ENCODE peak calls at places on chromosome 1, in four cellular contexts. O is body of pancreas, H is uterus, F is thyroid gland. L is an unnamed sample.

GRCh38 chr1:182337736-182338571 is 53.6 kb downstream of the GLUL start:
- DNase-seq in F (no peak), O (no peak), H (peak; percentile 76), L (no peak)

GRCh38 chr1:206001476-206001888 is 1.7 kb downstream of the RAB7B start:
- DNase-seq in O (no peak), H (peak; percentile 48), F (peak; percentile 34), L (no peak)

GRCh38 chr1:236489710-236490377 is 33.9 kb upstream of the LGALS8 start:
- DNase-seq in F (no peak), H (no peak), O (peak; percentile 49), L (peak; percentile 49)

GRCh38 chr1:22114083-22115012 is 28.5 kb downstream of the WNT4 start:
- DNase-seq in H (peak; percentile 82), F (no peak), O (no peak), L (no peak)

GRCh38 chr1:174366946-174367345 is 80.8 kb upstream of the GPR52 start:
- DNase-seq in O (no peak), F (no peak), H (no peak), L (no peak)

GRCh38 chr1:247156787-247157232 is 15.0 kb downstream of the ZNF124 start:
- DNase-seq in H (no peak), F (no peak), O (no peak), L (no peak)

GRCh38 chr1:220880726-220881506 is 1.7 kb downstream of the HLX start:
- DNase-seq in F (peak; percentile 32), O (peak; percentile 45), H (peak; percentile 63), L (no peak)

GRCh38 chr1:22772054-22772453 is 61.4 kb downstream of the EPHB2 start:
- DNase-seq in F (peak; percentile 92), O (no peak), H (no peak), L (no peak)

GRCh38 chr1:221637641-221638041 is 104.2 kb downstream of the DUSP10 start:
- DNase-seq in F (no peak), O (no peak), H (no peak), L (no peak)

GRCh38 chr1:219659005-219659632 is 46.2 kb upstream of the ZC3H11B start:
- DNase-seq in H (no peak), O (no peak), F (no peak), L (no peak)

GRCh38 chr1:12580054-12580887 is 37.7 kb downstream of the DHRS3 start:
- DNase-seq in O (no peak), F (no peak), H (no peak), L (no peak)

GRCh38 chr1:4303303-4303702 is 351.1 kb upstream of the AJAP1 start:
- DNase-seq in O (no peak), H (no peak), F (no peak), L (no peak)

DNA sequence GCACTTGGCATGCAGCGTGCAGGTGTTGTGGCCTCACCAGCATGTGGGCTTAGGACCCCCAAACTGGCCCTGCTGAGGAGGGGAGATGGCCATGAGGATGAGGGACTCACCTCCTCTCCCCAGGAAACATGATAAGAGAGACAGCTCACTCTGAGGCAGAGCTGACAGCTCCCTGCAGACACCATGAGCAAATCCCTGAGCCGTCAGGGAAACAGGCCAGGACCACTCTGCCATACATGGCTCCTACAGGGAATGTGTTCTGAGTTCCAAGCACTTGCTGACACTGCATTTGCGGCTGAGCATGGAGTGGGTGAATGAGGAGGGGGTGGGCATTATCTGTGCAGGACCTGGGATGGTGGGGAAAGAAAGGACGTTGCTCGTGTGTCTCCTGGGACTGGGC is 356.1 kb upstream of the AJAP1 start:
- DNase-seq in H (no peak), F (no peak), O (no peak), L (peak; percentile 11)
- H3K9me3 ChIP-seq in H (no peaks in the 10 kb centered on the region), F (no peaks in the 10 kb centered on the region), O (no peaks in the 10 kb centered on the region), L (no peaks in the 10 kb centered on the region)

GRCh38 chr1:111204211-111204883 is 3.9 kb upstream of the DENND2D start:
- DNase-seq in F (peak; percentile 81), H (no peak), O (peak; percentile 70), L (peak; percentile 55)
- TF ChIP-seq POLR2A in F (no peak), H (no peak), O (peak; percentile 67), L (peak; percentile 75)

GRCh38 chr1:50831300-50832061 is 128.6 kb downstream of the FAF1 start:
- DNase-seq in F (no peak), H (no peak), O (no peak), L (no peak)
- H3K9me3 ChIP-seq in F (no peaks in the 10 kb centered on the region), H (no peaks in the 10 kb centered on the region), O (no peaks in the 10 kb centered on the region), L (no peaks in the 10 kb centered on the region)

DNA sequence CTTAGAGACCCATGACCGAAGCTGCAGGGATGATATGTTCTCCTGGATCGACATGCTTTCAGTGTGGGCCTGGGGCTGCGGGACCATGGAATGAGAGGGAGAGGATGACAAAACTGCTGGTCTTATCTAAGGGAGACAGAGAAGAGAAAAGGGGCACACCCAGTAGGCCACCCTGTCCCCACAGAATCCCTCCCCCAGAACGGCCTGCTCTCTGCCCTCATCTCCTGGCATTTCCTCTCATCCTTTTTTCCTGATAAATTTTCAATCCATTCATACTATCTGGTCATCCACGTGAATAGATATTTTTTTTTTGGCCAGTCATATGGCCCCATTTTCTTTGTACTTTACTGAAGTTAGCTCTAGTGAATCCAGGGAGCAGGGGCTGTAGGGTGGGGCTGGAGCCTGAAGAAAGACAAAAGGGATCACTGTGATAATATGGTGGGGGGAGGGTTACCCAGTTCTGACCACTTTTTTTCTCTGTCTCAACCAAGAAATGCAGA is at the start of gene PKLR:
- DNase-seq in O (no peak), F (no peak), H (no peak), L (no peak)
- TF ChIP-seq POLR2A in O (no peak), F (no peak), H (no peak), L (no peak)

GRCh38 chr1:40475268-40475667 is 1.8 kb upstream of the ZFP69 start:
- DNase-seq in H (no peak), F (no peak), O (no peak), L (no peak)
- H3K9me3 ChIP-seq in H (peaks cover 3% of the 10 kb centered on the region), F (no peaks in the 10 kb centered on the region), O (no peaks in the 10 kb centered on the region), L (no peaks in the 10 kb centered on the region)

DNA sequence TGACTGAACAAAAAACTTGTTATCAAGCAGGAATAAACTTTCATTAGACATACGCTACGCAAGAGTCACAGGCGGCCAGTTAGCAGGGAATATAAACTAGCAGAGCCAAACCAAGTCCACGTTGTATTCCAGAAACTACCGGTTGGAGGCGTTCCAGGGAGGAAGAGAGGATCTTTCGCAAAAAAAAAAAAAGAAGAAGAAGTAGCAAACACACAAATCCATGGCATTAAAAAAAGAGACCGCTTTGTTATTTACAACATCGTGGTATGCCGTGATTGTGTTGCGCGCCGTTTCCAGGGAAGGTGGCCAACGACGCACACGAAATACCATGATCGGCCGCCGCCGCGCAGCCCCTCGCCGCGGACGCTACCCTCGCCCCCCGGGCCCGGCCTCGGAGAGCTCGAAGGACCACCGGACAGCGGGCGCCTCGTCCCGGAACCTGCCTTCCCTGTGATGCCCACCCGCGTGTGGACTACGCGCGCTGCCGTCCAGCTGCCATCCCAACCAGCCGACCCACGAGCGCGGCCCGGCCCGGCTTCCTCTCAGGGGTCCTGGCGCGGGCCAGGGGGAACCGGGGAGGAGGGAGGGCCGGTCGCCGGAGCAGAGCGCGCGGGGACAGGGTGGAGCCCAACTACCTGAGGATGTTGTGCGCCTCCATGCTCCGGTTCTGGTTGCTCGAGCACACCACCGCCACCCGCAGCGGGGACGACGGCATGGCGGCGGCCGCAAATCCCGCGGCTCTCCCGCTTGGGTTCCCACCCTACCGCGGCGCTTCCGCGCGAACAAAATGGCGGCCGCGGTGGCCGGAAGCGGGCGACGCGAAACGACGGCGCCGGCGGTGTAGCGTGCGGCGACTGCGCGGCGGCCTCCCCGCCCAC is 581 bp downstream of the SSU72 start:
- DNase-seq in O (peak; percentile 54), F (peak; percentile 54), H (no peak), L (peak; percentile 42)
- TF ChIP-seq POLR2A in O (no peak), F (peak; percentile 16), H (no peak), L (peak; percentile 4)

GRCh38 chr1:109477821-109478220 is 5.9 kb upstream of the ATXN7L2 start:
- DNase-seq in H (no peak), F (no peak), O (no peak), L (no peak)
- H3K9me3 ChIP-seq in H (no peaks in the 10 kb centered on the region), F (no peaks in the 10 kb centered on the region), O (no peaks in the 10 kb centered on the region), L (no peaks in the 10 kb centered on the region)

GRCh38 chr1:228838717-228839500 is 103.6 kb downstream of the RHOU start:
- DNase-seq in O (no peak), F (no peak), H (no peak), L (no peak)

GRCh38 chr1:228839656-228840055 is 104.4 kb downstream of the RHOU start:
- DNase-seq in O (no peak), H (no peak), F (no peak), L (no peak)

GRCh38 chr1:228836954-228837481 is 101.7 kb downstream of the RHOU start:
- DNase-seq in H (no peak), F (no peak), O (no peak), L (no peak)

GRCh38 chr1:228836427-228836826 is 101.1 kb downstream of the RHOU start:
- DNase-seq in F (no peak), H (no peak), O (no peak), L (no peak)

DNA sequence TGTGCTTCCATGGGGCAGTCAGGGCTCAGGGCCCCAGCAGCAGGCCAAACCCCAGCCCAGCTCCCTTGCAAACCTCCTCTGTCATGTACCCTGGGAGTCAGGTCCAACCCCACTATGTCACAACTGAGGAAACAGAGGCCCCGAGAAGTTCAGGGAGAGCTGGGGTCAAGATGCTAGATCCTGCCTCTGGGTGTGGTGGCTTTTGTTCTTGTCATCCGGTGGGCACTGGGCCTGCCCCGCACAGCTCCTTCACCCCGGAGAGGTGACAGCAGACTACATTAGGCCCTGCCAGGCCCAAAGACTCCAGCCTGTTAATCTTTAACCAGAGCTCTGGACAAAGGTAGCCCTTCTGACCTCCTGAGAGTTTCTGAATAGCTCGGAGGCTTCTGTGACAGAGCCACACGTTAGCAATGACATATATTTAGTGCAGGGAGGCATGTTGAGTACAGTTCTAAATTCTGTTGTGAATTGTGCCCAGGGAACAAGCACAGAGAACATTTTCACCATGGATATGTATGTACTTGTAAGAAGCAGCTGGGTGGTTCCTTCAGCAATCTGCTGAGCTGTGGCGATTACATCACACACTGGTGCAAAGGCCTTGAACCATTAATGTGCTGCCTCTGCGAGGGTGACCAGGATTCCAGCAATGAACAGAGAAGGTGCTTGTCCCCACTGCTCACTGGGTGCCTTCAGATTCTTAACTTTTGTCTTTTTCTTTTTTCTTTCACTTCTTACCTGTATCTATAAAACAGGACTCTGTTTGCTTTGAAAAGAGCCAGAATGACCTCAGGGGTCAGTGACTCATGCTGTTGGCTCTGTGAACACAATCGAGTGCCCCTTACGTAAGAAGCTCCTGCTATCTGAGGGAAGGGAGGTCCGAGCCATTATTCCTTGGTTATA is 102.8 kb downstream of the RHOU start:
- DNase-seq in H (peak; percentile 87), F (peak; percentile 70), O (peak; percentile 74), L (no peak)
- TF ChIP-seq POLR2A in H (no peak), F (no peak), O (no peak), L (no peak)